ENCODE peak calls at places on chromosomes 3 and 15, in ten cellular contexts. X is anterior cingulate cortex; Q is NCI-H446; I is type B pancreatic cell; G is activated CD4-positive, alpha-beta T cell treated with anti-CD3 and anti-CD28 coated beads for 24 hours; D is T-helper 2 cell; Z is neural crest cell; B is NCI-H1436; S is GM12865; O is EH. K is an unnamed sample.

GRCh38 chr15:77519540-77519939 is 98.9 kb downstream of the HMG20A start:
- DNase-seq in X (no peak), Q (no peak), I (no peak), G (no peak), D (no peak), Z (no peak), B (no peak), S (no peak), O (peak), K (no peak)

GRCh38 chr15:47332481-47332880 is 384.8 kb upstream of the SEMA6D start:
- DNase-seq in X (no peak), Q (no peak), I (no peak), G (no peak), D (no peak), Z (no peak), B (no peak), S (no peak), O (no peak), K (no peak)

GRCh38 chr15:47561102-47561501 is 156.2 kb upstream of the SEMA6D start:
- DNase-seq in X (no peak), Q (no peak), I (no peak), G (no peak), D (no peak), Z (no peak), B (no peak), S (no peak), O (no peak), K (no peak)

GRCh38 chr3:106913111-106913698 is 464.0 kb upstream of the CCDC54 start:
- DNase-seq in X (no peak), Q (no peak), I (no peak), G (no peak), D (no peak), Z (peak), B (no peak), S (no peak), O (peak), K (no peak)

GRCh38 chr3:172542999-172543398 is 19.8 kb upstream of the TNFSF10 start:
- DNase-seq in X (no peak), Q (no peak), I (no peak), G (no peak), D (no peak), Z (no peak), B (no peak), S (no peak), O (peak), K (no peak)

GRCh38 chr15:90638963-90639362 is 78.2 kb upstream of the BLM start:
- DNase-seq in X (no peak), Q (no peak), I (no peak), G (no peak), D (no peak), Z (no peak), B (no peak), S (no peak), O (no peak), K (no peak)

GRCh38 chr3:179098388-179099077 is 26.9 kb upstream of the ZMAT3 start:
- DNase-seq in X (no peak), Q (no peak), I (no peak), G (no peak), D (peak), Z (no peak), B (no peak), S (no peak), O (peak), K (no peak)

GRCh38 chr3:66144792-66145733 is 75.7 kb upstream of the SLC25A26 start:
- DNase-seq in X (no peak), Q (no peak), I (no peak), G (no peak), D (no peak), Z (no peak), B (no peak), S (no peak), O (peak), K (no peak)

GRCh38 chr3:178072391-178072790 is 463.8 kb upstream of the KCNMB2 start:
- DNase-seq in X (no peak), Q (peak), I (no peak), G (no peak), D (no peak), Z (no peak), B (peak), S (no peak), O (no peak), K (no peak)

GRCh38 chr3:7734456-7734855 is 767.2 kb upstream of the LMCD1 start:
- DNase-seq in X (no peak), Q (no peak), I (no peak), G (no peak), D (no peak), Z (no peak), B (no peak), S (no peak), O (no peak), K (no peak)

GRCh38 chr3:129694228-129694627 is 87.8 kb upstream of the PLXND1 start:
- DNase-seq in X (no peak), Q (no peak), I (no peak), G (no peak), D (no peak), Z (no peak), B (no peak), S (no peak), O (no peak), K (no peak)

GRCh38 chr3:56484525-56485024 is 16.3 kb upstream of the ERC2 start:
- DNase-seq in X (no peak), Q (no peak), I (no peak), G (no peak), D (no peak), Z (no peak), B (no peak), S (no peak), O (no peak), K (no peak)

GRCh38 chr15:68348064-68348463 is 70.5 kb downstream of the FEM1B start:
- DNase-seq in X (no peak), Q (no peak), I (no peak), G (no peak), D (peak), Z (no peak), B (no peak), S (no peak), O (no peak), K (no peak)

GRCh38 chr15:36688310-36689102 is 109.1 kb downstream of the CDIN1 start:
- DNase-seq in X (no peak), Q (no peak), I (no peak), G (no peak), D (no peak), Z (no peak), B (no peak), S (no peak), O (peak), K (no peak)

GRCh38 chr3:104951426-104951825 is 415.3 kb upstream of the ALCAM start:
- DNase-seq in X (no peak), Q (no peak), I (no peak), G (no peak), D (no peak), Z (no peak), B (no peak), S (no peak), O (no peak), K (no peak)

GRCh38 chr15:67120839-67121540 is 55.6 kb downstream of the SMAD3 start:
- DNase-seq in X (peak), Q (no peak), I (no peak), G (peak), D (peak), Z (no peak), B (no peak), S (peak), O (peak), K (no peak)

GRCh38 chr3:129553771-129554170 is 10.8 kb downstream of the H1-8 start:
- DNase-seq in X (no peak), Q (no peak), I (no peak), G (no peak), D (peak), Z (no peak), B (no peak), S (no peak), O (no peak), K (no peak)

K was measured in D721Med.